ENCODE peak calls at places on chromosomes 2 and 18, in eight cellular contexts. K is fibroblast of the aortic adventitia, Z is fibroblast of mammary gland, S is substantia nigra, P is Karpas-422, M is AG09309, W is smooth muscle cell of the brain vasculature, H is endothelial cell of umbilical vein. I is an unnamed sample.

GRCh38 chr18:58861853-58862252 is 2.8 kb upstream of the ZNF532 start:
- DNase-seq in K (no peak), Z (no peak), S (no peak), P (no peak), M (no peak), W (no peak), H (no peak), I (no peak)

GRCh38 chr2:156083707-156084494 is 248.6 kb downstream of the NR4A2 start:
- DNase-seq in K (peak; percentile 10), Z (peak; percentile 44), S (no peak), P (no peak), M (no peak), W (no peak), H (no peak), I (peak; percentile 2)

GRCh38 chr2:176151199-176152099 is at the start of gene HOXD4:
- DNase-seq in K (no peak), Z (no peak), S (no peak), P (no peak), M (no peak), W (no peak), H (no peak), I (no peak)

GRCh38 chr2:197941715-197942114 is 137.3 kb downstream of the PLCL1 start:
- DNase-seq in K (no peak), Z (no peak), S (no peak), P (no peak), M (no peak), W (no peak), H (no peak), I (no peak)

GRCh38 chr2:101197215-101197745 is 46.1 kb upstream of the TBC1D8 start:
- DNase-seq in K (peak; percentile 15), Z (peak; percentile 18), S (no peak), P (peak; percentile 51), M (no peak), W (no peak), H (peak; percentile 30), I (peak; percentile 16)

GRCh38 chr2:33791625-33792024 is 192.5 kb upstream of the FAM98A start:
- DNase-seq in K (peak; percentile 64), Z (peak; percentile 83), S (no peak), P (no peak), M (peak; percentile 78), W (no peak), H (no peak), I (peak; percentile 89)

GRCh38 chr2:45932278-45932975 is 281.0 kb downstream of the PRKCE start:
- DNase-seq in K (peak; percentile 88), Z (peak; percentile 90), S (no peak), P (no peak), M (no peak), W (no peak), H (no peak), I (peak; percentile 87)

GRCh38 chr18:6997802-6998201 is 119.8 kb downstream of the LAMA1 start:
- DNase-seq in K (no peak), Z (peak; percentile 65), S (no peak), P (no peak), M (no peak), W (no peak), H (no peak), I (peak; percentile 44)

GRCh38 chr2:54459037-54459441 is 2.9 kb downstream of the SPTBN1 start:
- DNase-seq in K (peak; percentile 77), Z (peak; percentile 80), S (no peak), P (no peak), M (no peak), W (no peak), H (peak; percentile 55), I (peak; percentile 90)

GRCh38 chr2:70988151-70988550 is 6.5 kb downstream of the TEX261 start:
- DNase-seq in K (peak; percentile 30), Z (no peak), S (no peak), P (no peak), M (no peak), W (no peak), H (no peak), I (no peak)

GRCh38 chr2:96903318-96903717 is 33.4 kb upstream of the SEMA4C start:
- DNase-seq in K (no peak), Z (no peak), S (no peak), P (no peak), M (no peak), W (no peak), H (no peak), I (no peak)

GRCh38 chr2:30514134-30514860 is 67.3 kb downstream of the LCLAT1 start:
- DNase-seq in K (peak; percentile 69), Z (peak; percentile 80), S (no peak), P (no peak), M (no peak), W (no peak), H (peak; percentile 5), I (peak; percentile 78)

GRCh38 chr18:26574958-26575864 is 26.9 kb upstream of the KCTD1 start:
- DNase-seq in K (peak; percentile 73), Z (peak; percentile 40), S (peak; percentile 6), P (no peak), M (peak; percentile 29), W (no peak), H (peak; percentile 34), I (peak; percentile 79)

GRCh38 chr18:47968006-47968676 is 37.7 kb upstream of the SMAD2 start:
- DNase-seq in K (peak; percentile 67), Z (no peak), S (no peak), P (peak; percentile 81), M (no peak), W (no peak), H (no peak), I (peak; percentile 1)

GRCh38 chr2:121257476-121257831 is 27.5 kb downstream of the TFCP2L1 start:
- DNase-seq in K (no peak), Z (no peak), S (no peak), P (no peak), M (no peak), W (no peak), H (no peak), I (no peak)

GRCh38 chr2:14552286-14552685 is 80.2 kb upstream of the LRATD1 start:
- DNase-seq in K (no peak), Z (no peak), S (no peak), P (no peak), M (no peak), W (no peak), H (no peak), I (no peak)

GRCh38 chr2:63818276-63818675 is 23.4 kb upstream of the UGP2 start:
- DNase-seq in K (no peak), Z (no peak), S (no peak), P (no peak), M (no peak), W (no peak), H (no peak), I (no peak)

GRCh38 chr2:216804357-216805350 is 55.2 kb downstream of the TNP1 start:
- DNase-seq in K (peak; percentile 16), Z (peak; percentile 14), S (no peak), P (no peak), M (no peak), W (no peak), H (no peak), I (peak; percentile 25)

GRCh38 chr2:26001743-26002341 is 19.5 kb upstream of the KIF3C start:
- DNase-seq in K (peak; percentile 91), Z (peak; percentile 49), S (peak; percentile 68), P (no peak), M (no peak), W (no peak), H (peak; percentile 55), I (peak; percentile 72)

GRCh38 chr2:240596491-240596931 is 10.0 kb downstream of the CAPN10 start:
- DNase-seq in K (no peak), Z (no peak), S (peak; percentile 31), P (no peak), M (no peak), W (no peak), H (no peak), I (no peak)

GRCh38 chr18:37107748-37108522 is 279.0 kb downstream of the KIAA1328 start:
- DNase-seq in K (no peak), Z (no peak), S (no peak), P (no peak), M (no peak), W (no peak), H (no peak), I (no peak)

GRCh38 chr2:27807476-27807875 is 36.0 kb downstream of the MRPL33 start:
- DNase-seq in K (peak; percentile 51), Z (peak; percentile 44), S (peak; percentile 6), P (peak; percentile 53), M (no peak), W (no peak), H (peak; percentile 57), I (peak; percentile 49)

GRCh38 chr2:65382776-65383357 is 49.5 kb downstream of the SPRED2 start:
- DNase-seq in K (peak; percentile 89), Z (peak; percentile 94), S (no peak), P (no peak), M (peak; percentile 72), W (no peak), H (no peak), I (peak; percentile 97)

GRCh38 chr2:174957049-174957448 is 48.1 kb downstream of the CHN1 start:
- DNase-seq in K (no peak), Z (no peak), S (no peak), P (no peak), M (no peak), W (no peak), H (no peak), I (no peak)

GRCh38 chr2:1078326-1078885 is 127.8 kb downstream of the SNTG2 start:
- DNase-seq in K (no peak), Z (no peak), S (no peak), P (no peak), M (no peak), W (no peak), H (no peak), I (no peak)

GRCh38 chr2:241870611-241871537 is 1.3 kb downstream of the RTP5 start:
- DNase-seq in K (no peak), Z (no peak), S (no peak), P (no peak), M (no peak), W (no peak), H (no peak), I (no peak)

GRCh38 chr2:71156531-71156930 is 26.1 kb downstream of the MPHOSPH10 start:
- DNase-seq in K (peak; percentile 35), Z (peak; percentile 17), S (no peak), P (peak; percentile 49), M (peak; percentile 4), W (no peak), H (no peak), I (peak; percentile 52)

GRCh38 chr2:178397002-178397605 is 53.9 kb downstream of the PRKRA start:
- DNase-seq in K (peak; percentile 71), Z (peak; percentile 64), S (no peak), P (peak; percentile 83), M (no peak), W (no peak), H (peak; percentile 59), I (peak; percentile 73)

GRCh38 chr2:24253303-24253919 is 78.6 kb downstream of the FAM228A start:
- DNase-seq in K (peak; percentile 22), Z (peak; percentile 81), S (no peak), P (no peak), M (no peak), W (no peak), H (no peak), I (peak; percentile 85)

GRCh38 chr2:62197609-62198236 is 1.8 kb downstream of the B3GNT2 start:
- DNase-seq in K (peak; percentile 41), Z (peak; percentile 31), S (peak; percentile 8), P (no peak), M (no peak), W (no peak), H (peak; percentile 22), I (peak; percentile 55)

I was measured in GM23248.